ENCODE peak calls at places on chromosomes 13 and 19, in five cellular contexts. E is erythroblast; Y is stimulated activated CD8-positive, alpha-beta memory T cell treated with anti-CD3 and anti-CD28 coated beads, Interleukin-2, amount 100 ng/mL, for 48 hours; P is NCI-H774; M is NCI-H146. O is an unnamed sample.
A peak's percentile ranks its signal among the peaks of the same experiment; 100 is the strongest.

GRCh38 chr19:372306-372890 is 27.8 kb upstream of the MIER2 start:
- DNase-seq in E (no peak), Y (no peak), P (no peak), M (no peak), O (no peak)

GRCh38 chr19:408441-409005 is 424 bp downstream of the C2CD4C start:
- DNase-seq in Y (no peak), M (peak; percentile 44), E (no peak), P (peak; percentile 23), O (no peak)

GRCh38 chr19:49362926-49363264 is 679 bp upstream of the TEAD2 start:
- DNase-seq in E (no peak), P (no peak), Y (no peak), M (no peak), O (no peak)

GRCh38 chr19:3038214-3038613 is 9.1 kb upstream of the TLE2 start:
- DNase-seq in E (no peak), Y (no peak), M (no peak), P (no peak), O (no peak)

GRCh38 chr13:111382411-111382810 is 62.0 kb downstream of the TEX29 start:
- DNase-seq in Y (no peak), P (no peak), M (no peak), E (no peak), O (no peak)

GRCh38 chr19:11797491-11797890 is 832 bp upstream of the ZNF491 start:
- DNase-seq in M (peak; percentile 98), Y (peak; percentile 58), E (peak; percentile 86), P (peak; percentile 88), O (peak; percentile 79)

GRCh38 chr13:50080856-50081105 is 65.5 kb downstream of the KCNRG start:
- DNase-seq in M (no peak), P (no peak), E (no peak), Y (no peak), O (peak; percentile 21)

GRCh38 chr13:37806666-37807065 is 62.9 kb downstream of the TRPC4 start:
- DNase-seq in M (no peak), Y (no peak), P (no peak), E (no peak), O (peak; percentile 10)

GRCh38 chr19:55690769-55691545 is 15.9 kb downstream of the EPN1 start:
- DNase-seq in P (no peak), M (no peak), Y (no peak), E (no peak), O (no peak)

GRCh38 chr19:45952691-45953505 is 20.8 kb downstream of the NOVA2 start:
- DNase-seq in E (peak; percentile 48), Y (peak; percentile 47), M (peak; percentile 98), P (peak; percentile 60), O (peak; percentile 25)

GRCh38 chr13:42880241-42880640 is 98.9 kb downstream of the FAM216B start:
- DNase-seq in Y (no peak), E (no peak), M (no peak), P (no peak), O (no peak)

GRCh38 chr19:1474011-1474764 is 4.8 kb downstream of the C19orf25 start:
- DNase-seq in P (no peak), Y (no peak), E (no peak), M (no peak), O (no peak)

GRCh38 chr19:11931051-11931450 is 6.1 kb downstream of the ZNF700 start:
- DNase-seq in Y (no peak), M (no peak), P (no peak), E (no peak), O (no peak)

GRCh38 chr19:55253264-55253663 is 5.6 kb downstream of the PPP6R1 start:
- DNase-seq in Y (no peak), E (no peak), P (no peak), M (no peak), O (no peak)

GRCh38 chr13:85655040-85655439 is 144.2 kb downstream of the SLITRK6 start:
- DNase-seq in M (no peak), P (no peak), E (no peak), Y (no peak), O (no peak)